ENCODE peak calls at places on chromosomes 16 and 17, in six cellular contexts. One of them, this sample, is unnamed.

GRCh38 chr17:27848941-27849340 is 44.2 kb downstream of the LYRM9 start:
- DNase-seq in mesenchymal stem cell: no peak
- DNase-seq in H9: no peak
- DNase-seq in neuronal stem cell: no peak
- DNase-seq in IMR-90: no peak
- DNase-seq in mesendoderm: no peak
- DNase-seq in this sample: no peak

GRCh38 chr16:71205482-71206131 is 24.9 kb downstream of the HYDIN start:
- DNase-seq in H9: no peak
- DNase-seq in IMR-90: no peak
- DNase-seq in mesenchymal stem cell: no peak
- DNase-seq in neuronal stem cell: no peak
- DNase-seq in mesendoderm: no peak
- DNase-seq in this sample: no peak

GRCh38 chr17:3904486-3904885 is 11.6 kb upstream of the CAMKK1 start:
- DNase-seq in mesenchymal stem cell: no peak
- DNase-seq in H9: no peak
- DNase-seq in IMR-90: no peak
- DNase-seq in neuronal stem cell: no peak
- DNase-seq in mesendoderm: no peak
- DNase-seq in this sample: no peak

GRCh38 chr17:19948100-19948943 is 29.3 kb downstream of the AKAP10 start:
- DNase-seq in neuronal stem cell: no peak
- DNase-seq in mesendoderm: no peak
- DNase-seq in IMR-90: no peak
- DNase-seq in mesenchymal stem cell: no peak
- DNase-seq in H9: no peak
- DNase-seq in this sample: no peak

GRCh38 chr17:30565073-30565935 is 88.1 kb downstream of the GOSR1 start:
- DNase-seq in neuronal stem cell: no peak
- DNase-seq in mesendoderm: peak
- DNase-seq in mesenchymal stem cell: no peak
- DNase-seq in H9: peak
- DNase-seq in IMR-90: no peak
- DNase-seq in this sample: no peak

GRCh38 chr16:15961060-15961511 is 11.7 kb downstream of the ABCC1 start:
- DNase-seq in H9: no peak
- DNase-seq in mesenchymal stem cell: no peak
- DNase-seq in neuronal stem cell: no peak
- DNase-seq in mesendoderm: no peak
- DNase-seq in IMR-90: peak
- DNase-seq in this sample: no peak

GRCh38 chr17:4969551-4970231 is 2.1 kb upstream of the SPAG7 start:
- DNase-seq in H9: no peak
- DNase-seq in neuronal stem cell: no peak
- DNase-seq in mesenchymal stem cell: peak
- DNase-seq in IMR-90: peak
- DNase-seq in mesendoderm: peak
- DNase-seq in this sample: no peak

GRCh38 chr17:59219370-59219769 is 941 bp upstream of the GDPD1 start:
- DNase-seq in H9: no peak
- DNase-seq in IMR-90: no peak
- DNase-seq in mesenchymal stem cell: no peak
- DNase-seq in neuronal stem cell: no peak
- DNase-seq in mesendoderm: no peak
- DNase-seq in this sample: no peak

GRCh38 chr16:56479469-56479868 is 28.1 kb downstream of the OGFOD1 start:
- DNase-seq in mesenchymal stem cell: no peak
- DNase-seq in IMR-90: no peak
- DNase-seq in mesendoderm: peak
- DNase-seq in H9: peak
- DNase-seq in neuronal stem cell: no peak
- DNase-seq in this sample: no peak

GRCh38 chr17:45794840-45795239 is 10.7 kb downstream of the CRHR1 start:
- DNase-seq in neuronal stem cell: no peak
- DNase-seq in mesenchymal stem cell: no peak
- DNase-seq in H9: peak
- DNase-seq in IMR-90: no peak
- DNase-seq in mesendoderm: peak
- DNase-seq in this sample: no peak

GRCh38 chr17:27315322-27315721 is 21.4 kb downstream of the WSB1 start:
- DNase-seq in H9: peak
- DNase-seq in mesenchymal stem cell: no peak
- DNase-seq in neuronal stem cell: no peak
- DNase-seq in mesendoderm: no peak
- DNase-seq in IMR-90: peak
- DNase-seq in this sample: peak

GRCh38 chr16:49158029-49158642 is 123.5 kb downstream of the CBLN1 start:
- DNase-seq in mesenchymal stem cell: peak
- DNase-seq in IMR-90: peak
- DNase-seq in neuronal stem cell: peak
- DNase-seq in H9: peak
- DNase-seq in mesendoderm: peak
- DNase-seq in this sample: peak

GRCh38 chr17:34300652-34301390 is 15.3 kb downstream of the CCL11 start:
- DNase-seq in mesendoderm: no peak
- DNase-seq in H9: no peak
- DNase-seq in mesenchymal stem cell: peak
- DNase-seq in neuronal stem cell: no peak
- DNase-seq in IMR-90: peak
- DNase-seq in this sample: peak

GRCh38 chr17:28711723-28712036 is at the start of gene PROCA1:
- DNase-seq in H9: no peak
- DNase-seq in mesenchymal stem cell: no peak
- DNase-seq in neuronal stem cell: no peak
- DNase-seq in IMR-90: no peak
- DNase-seq in mesendoderm: peak
- DNase-seq in this sample: no peak

GRCh38 chr17:62986549-62986948 is 20.5 kb downstream of the TANC2 start:
- DNase-seq in mesenchymal stem cell: no peak
- DNase-seq in mesendoderm: no peak
- DNase-seq in IMR-90: no peak
- DNase-seq in neuronal stem cell: no peak
- DNase-seq in H9: no peak
- DNase-seq in this sample: peak

GRCh38 chr16:57134982-57135381 is 42.6 kb downstream of the CPNE2 start:
- DNase-seq in H9: no peak
- DNase-seq in IMR-90: no peak
- DNase-seq in mesendoderm: no peak
- DNase-seq in neuronal stem cell: no peak
- DNase-seq in mesenchymal stem cell: no peak
- DNase-seq in this sample: no peak

GRCh38 chr16:72371307-72372081 is 199.5 kb upstream of the PMFBP1 start:
- DNase-seq in H9: peak
- DNase-seq in neuronal stem cell: peak
- DNase-seq in mesenchymal stem cell: peak
- DNase-seq in mesendoderm: peak
- DNase-seq in IMR-90: peak
- DNase-seq in this sample: no peak

GRCh38 chr17:50558955-50559614 is 1.4 kb upstream of the CACNA1G start:
- DNase-seq in mesenchymal stem cell: no peak
- DNase-seq in IMR-90: no peak
- DNase-seq in mesendoderm: peak
- DNase-seq in neuronal stem cell: no peak
- DNase-seq in H9: peak
- DNase-seq in this sample: no peak

GRCh38 chr17:46194393-46195216 is 1.4 kb upstream of the KANSL1 start:
- DNase-seq in H9: no peak
- DNase-seq in mesendoderm: peak
- DNase-seq in mesenchymal stem cell: peak
- DNase-seq in neuronal stem cell: no peak
- DNase-seq in IMR-90: peak
- DNase-seq in this sample: peak

GRCh38 chr16:24493859-24494258 is 45.5 kb upstream of the RBBP6 start:
- DNase-seq in H9: no peak
- DNase-seq in neuronal stem cell: no peak
- DNase-seq in IMR-90: no peak
- DNase-seq in mesendoderm: no peak
- DNase-seq in mesenchymal stem cell: no peak
- DNase-seq in this sample: peak

GRCh38 chr16:81657731-81658130 is 121.4 kb upstream of the PLCG2 start:
- DNase-seq in neuronal stem cell: no peak
- DNase-seq in mesenchymal stem cell: no peak
- DNase-seq in mesendoderm: no peak
- DNase-seq in H9: no peak
- DNase-seq in IMR-90: no peak
- DNase-seq in this sample: no peak

GRCh38 chr17:15106540-15106939 is 158.6 kb downstream of the PMP22 start:
- DNase-seq in mesenchymal stem cell: no peak
- DNase-seq in IMR-90: peak
- DNase-seq in H9: no peak
- DNase-seq in neuronal stem cell: no peak
- DNase-seq in mesendoderm: peak
- DNase-seq in this sample: no peak

GRCh38 chr16:25478476-25478875 is 213.3 kb upstream of the HS3ST4 start:
- DNase-seq in mesendoderm: no peak
- DNase-seq in neuronal stem cell: no peak
- DNase-seq in H9: no peak
- DNase-seq in IMR-90: no peak
- DNase-seq in mesenchymal stem cell: no peak
- DNase-seq in this sample: no peak

GRCh38 chr17:31596382-31597323 is 205.2 kb downstream of the RAB11FIP4 start:
- DNase-seq in IMR-90: peak
- DNase-seq in H9: peak
- DNase-seq in neuronal stem cell: no peak
- DNase-seq in mesendoderm: peak
- DNase-seq in mesenchymal stem cell: peak
- DNase-seq in this sample: peak

GRCh38 chr17:83155128-83156081 is 76.0 kb downstream of the METRNL start:
- DNase-seq in H9: peak
- DNase-seq in mesenchymal stem cell: no peak
- DNase-seq in IMR-90: peak
- DNase-seq in neuronal stem cell: no peak
- DNase-seq in mesendoderm: no peak
- DNase-seq in this sample: peak

DNA sequence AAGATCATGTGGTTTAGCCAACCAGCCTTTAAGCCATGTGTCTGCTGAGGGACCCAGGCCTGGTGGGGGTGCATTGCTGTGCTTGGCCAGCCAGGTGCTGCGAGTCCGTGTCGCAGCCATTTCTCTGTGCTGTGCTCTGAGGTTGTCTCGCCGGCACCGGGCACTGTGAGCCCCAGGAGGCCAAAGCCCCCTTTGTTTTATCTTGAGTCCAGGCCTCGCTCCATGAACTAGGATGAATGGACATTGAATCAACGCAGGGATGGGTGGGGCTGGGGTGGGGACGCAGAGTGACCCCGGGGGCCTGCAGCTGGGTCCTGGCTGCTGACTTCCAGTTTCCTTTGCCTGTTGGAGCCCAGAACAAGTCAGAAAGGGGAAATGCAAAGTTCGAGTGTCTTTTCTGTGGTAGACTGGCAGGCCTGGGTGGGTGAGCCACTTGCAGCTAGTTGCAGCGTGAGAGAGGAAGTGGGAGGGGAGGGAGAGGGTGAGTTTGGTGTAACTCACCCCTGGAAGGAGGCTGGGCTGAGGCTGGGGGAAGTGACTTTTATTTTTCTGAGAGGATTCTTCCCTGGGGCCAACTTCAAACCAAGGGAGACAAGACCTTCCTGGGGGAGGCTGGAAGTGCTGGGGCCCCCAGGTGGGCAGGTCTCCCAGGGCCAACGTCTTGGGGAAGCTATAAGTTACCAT is 324.7 kb downstream of the SEC14L1 start:
- DNase-seq in neuronal stem cell: no peak
- DNase-seq in H9: peak
- DNase-seq in mesenchymal stem cell: peak
- DNase-seq in mesendoderm: peak
- DNase-seq in IMR-90: peak
- DNase-seq in this sample: peak
- H3K18ac ChIP-seq in neuronal stem cell: peak
- H3K18ac ChIP-seq in H9: peak
- H3K18ac ChIP-seq in mesenchymal stem cell: peak
- H3K18ac ChIP-seq in mesendoderm: peak
- H3K18ac ChIP-seq in IMR-90: no peak
- H3K18ac ChIP-seq in this sample: peak

GRCh38 chr16:28596840-28597691 is at the start of gene SULT1A2:
- DNase-seq in H9: peak
- DNase-seq in mesendoderm: peak
- DNase-seq in IMR-90: no peak
- DNase-seq in mesenchymal stem cell: no peak
- DNase-seq in neuronal stem cell: no peak
- DNase-seq in this sample: peak
- H3K18ac ChIP-seq in H9: no peak
- H3K18ac ChIP-seq in mesendoderm: peak
- H3K18ac ChIP-seq in IMR-90: no peak
- H3K18ac ChIP-seq in mesenchymal stem cell: no peak
- H3K18ac ChIP-seq in neuronal stem cell: peak
- H3K18ac ChIP-seq in this sample: no peak

DNA sequence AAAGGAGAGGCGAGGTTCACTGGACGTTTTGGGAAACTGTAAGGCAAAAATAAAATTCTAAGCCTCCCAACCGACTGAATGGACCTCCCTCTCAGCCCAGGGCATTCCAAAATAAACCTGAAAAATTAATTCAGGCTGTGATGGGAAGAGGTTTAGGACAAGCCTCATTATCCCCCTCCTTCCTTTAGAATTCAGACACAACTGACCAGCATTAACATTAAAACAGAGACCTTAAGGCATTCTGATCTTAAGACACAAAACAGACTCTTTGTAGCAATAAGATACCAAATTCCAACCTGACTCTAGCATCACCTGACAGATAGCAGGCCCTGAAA is 298 bp upstream of the LDHD start:
- DNase-seq in neuronal stem cell: no peak
- DNase-seq in IMR-90: no peak
- DNase-seq in H9: no peak
- DNase-seq in mesenchymal stem cell: no peak
- DNase-seq in mesendoderm: no peak
- DNase-seq in this sample: no peak
- H3K18ac ChIP-seq in neuronal stem cell: no peak
- H3K18ac ChIP-seq in IMR-90: no peak
- H3K18ac ChIP-seq in H9: no peak
- H3K18ac ChIP-seq in mesenchymal stem cell: no peak
- H3K18ac ChIP-seq in mesendoderm: no peak
- H3K18ac ChIP-seq in this sample: no peak

GRCh38 chr17:49280918-49281317 is 50.3 kb upstream of the PHOSPHO1 start:
- DNase-seq in neuronal stem cell: no peak
- DNase-seq in mesenchymal stem cell: no peak
- DNase-seq in mesendoderm: no peak
- DNase-seq in IMR-90: no peak
- DNase-seq in H9: no peak
- DNase-seq in this sample: no peak

GRCh38 chr17:49278076-49278475 is 47.5 kb upstream of the PHOSPHO1 start:
- DNase-seq in mesendoderm: no peak
- DNase-seq in neuronal stem cell: no peak
- DNase-seq in mesenchymal stem cell: no peak
- DNase-seq in IMR-90: no peak
- DNase-seq in H9: peak
- DNase-seq in this sample: no peak

GRCh38 chr17:49280061-49280460 is 49.5 kb upstream of the PHOSPHO1 start:
- DNase-seq in H9: peak
- DNase-seq in IMR-90: no peak
- DNase-seq in mesendoderm: no peak
- DNase-seq in mesenchymal stem cell: no peak
- DNase-seq in neuronal stem cell: no peak
- DNase-seq in this sample: no peak

DNA sequence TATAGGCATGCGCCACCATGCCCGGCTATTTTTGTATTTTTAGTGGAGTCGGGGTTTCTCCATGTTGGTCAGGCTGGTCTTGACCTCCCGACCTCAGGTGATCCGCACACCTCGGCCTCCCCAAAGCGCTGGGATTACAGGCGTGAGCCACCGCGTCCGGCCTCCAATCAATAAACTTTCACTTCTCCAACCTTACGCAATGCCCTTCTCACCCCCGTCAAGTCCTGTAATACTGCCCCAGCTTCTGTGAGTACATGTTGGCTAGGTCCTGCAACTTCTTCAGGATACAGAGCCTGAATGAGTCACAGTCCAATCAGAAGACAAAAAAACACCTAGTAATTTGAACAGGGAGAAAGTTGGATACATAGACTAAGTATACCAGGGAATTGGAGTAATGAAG is 47.1 kb upstream of the PHOSPHO1 start:
- DNase-seq in mesenchymal stem cell: no peak
- DNase-seq in neuronal stem cell: no peak
- DNase-seq in mesendoderm: no peak
- DNase-seq in H9: peak
- DNase-seq in IMR-90: peak
- DNase-seq in this sample: no peak
- H3K18ac ChIP-seq in mesenchymal stem cell: no peak
- H3K18ac ChIP-seq in neuronal stem cell: no peak
- H3K18ac ChIP-seq in mesendoderm: no peak
- H3K18ac ChIP-seq in H9: no peak
- H3K18ac ChIP-seq in IMR-90: no peak
- H3K18ac ChIP-seq in this sample: no peak

This sample was measured in trophoblast cell.